ENCODE peak calls at places on chromosomes 5 and 9, in ten cellular contexts. One of them, this sample, is unnamed.

GRCh38 chr9:112007575-112008240 is 111.1 kb downstream of the UGCG start:
- DNase-seq in CD8-positive, alpha-beta T cell: no peak
- DNase-seq in dorsolateral prefrontal cortex: no peak
- DNase-seq in OCI-LY7: no peak
- DNase-seq in SK-N-SH: no peak
- DNase-seq in stomach: no peak
- DNase-seq in esophagus squamous epithelium: no peak
- DNase-seq in astrocyte of the cerebellum: no peak
- DNase-seq in foreskin fibroblast: no peak
- DNase-seq in brain microvascular endothelial cell: no peak
- DNase-seq in this sample: no peak

GRCh38 chr9:92385474-92385873 is 18.9 kb downstream of the OGN start:
- DNase-seq in CD8-positive, alpha-beta T cell: no peak
- DNase-seq in dorsolateral prefrontal cortex: no peak
- DNase-seq in OCI-LY7: no peak
- DNase-seq in SK-N-SH: no peak
- DNase-seq in stomach: no peak
- DNase-seq in esophagus squamous epithelium: no peak
- DNase-seq in astrocyte of the cerebellum: no peak
- DNase-seq in foreskin fibroblast: no peak
- DNase-seq in brain microvascular endothelial cell: no peak
- DNase-seq in this sample: no peak

GRCh38 chr5:77957081-77957480 is 180.9 kb upstream of the TBCA start:
- DNase-seq in CD8-positive, alpha-beta T cell: no peak
- DNase-seq in dorsolateral prefrontal cortex: no peak
- DNase-seq in OCI-LY7: no peak
- DNase-seq in SK-N-SH: no peak
- DNase-seq in stomach: no peak
- DNase-seq in esophagus squamous epithelium: no peak
- DNase-seq in astrocyte of the cerebellum: no peak
- DNase-seq in foreskin fibroblast: no peak
- DNase-seq in brain microvascular endothelial cell: no peak
- DNase-seq in this sample: no peak

GRCh38 chr5:103973669-103974068 is 411.1 kb upstream of the NUDT12 start:
- DNase-seq in CD8-positive, alpha-beta T cell: no peak
- DNase-seq in dorsolateral prefrontal cortex: no peak
- DNase-seq in OCI-LY7: no peak
- DNase-seq in SK-N-SH: no peak
- DNase-seq in stomach: no peak
- DNase-seq in esophagus squamous epithelium: no peak
- DNase-seq in astrocyte of the cerebellum: no peak
- DNase-seq in foreskin fibroblast: no peak
- DNase-seq in brain microvascular endothelial cell: no peak
- DNase-seq in this sample: no peak

GRCh38 chr5:136560111-136560510 is 194.8 kb upstream of the TRPC7 start:
- DNase-seq in CD8-positive, alpha-beta T cell: no peak
- DNase-seq in dorsolateral prefrontal cortex: no peak
- DNase-seq in OCI-LY7: no peak
- DNase-seq in SK-N-SH: no peak
- DNase-seq in stomach: no peak
- DNase-seq in esophagus squamous epithelium: no peak
- DNase-seq in astrocyte of the cerebellum: no peak
- DNase-seq in foreskin fibroblast: no peak
- DNase-seq in brain microvascular endothelial cell: no peak
- DNase-seq in this sample: no peak

GRCh38 chr9:35193762-35194161 is 32.0 kb downstream of the UNC13B start:
- DNase-seq in CD8-positive, alpha-beta T cell: no peak
- DNase-seq in dorsolateral prefrontal cortex: no peak
- DNase-seq in OCI-LY7: peak
- DNase-seq in SK-N-SH: no peak
- DNase-seq in stomach: no peak
- DNase-seq in esophagus squamous epithelium: no peak
- DNase-seq in astrocyte of the cerebellum: no peak
- DNase-seq in foreskin fibroblast: peak
- DNase-seq in brain microvascular endothelial cell: no peak
- DNase-seq in this sample: no peak

GRCh38 chr5:10162468-10162867 is 87.2 kb downstream of the ATPSCKMT start:
- DNase-seq in CD8-positive, alpha-beta T cell: no peak
- DNase-seq in dorsolateral prefrontal cortex: no peak
- DNase-seq in OCI-LY7: no peak
- DNase-seq in SK-N-SH: no peak
- DNase-seq in stomach: no peak
- DNase-seq in esophagus squamous epithelium: no peak
- DNase-seq in astrocyte of the cerebellum: no peak
- DNase-seq in foreskin fibroblast: no peak
- DNase-seq in brain microvascular endothelial cell: no peak
- DNase-seq in this sample: no peak

GRCh38 chr5:958701-959571 is 49.7 kb upstream of the NKD2 start:
- DNase-seq in CD8-positive, alpha-beta T cell: no peak
- DNase-seq in dorsolateral prefrontal cortex: no peak
- DNase-seq in OCI-LY7: no peak
- DNase-seq in SK-N-SH: peak
- DNase-seq in stomach: peak
- DNase-seq in esophagus squamous epithelium: no peak
- DNase-seq in astrocyte of the cerebellum: peak
- DNase-seq in foreskin fibroblast: peak
- DNase-seq in brain microvascular endothelial cell: no peak
- DNase-seq in this sample: no peak

GRCh38 chr9:137610944-137611343 is 5.5 kb downstream of the ARRDC1 start:
- DNase-seq in CD8-positive, alpha-beta T cell: no peak
- DNase-seq in dorsolateral prefrontal cortex: no peak
- DNase-seq in OCI-LY7: no peak
- DNase-seq in SK-N-SH: no peak
- DNase-seq in stomach: no peak
- DNase-seq in esophagus squamous epithelium: no peak
- DNase-seq in astrocyte of the cerebellum: no peak
- DNase-seq in foreskin fibroblast: peak
- DNase-seq in brain microvascular endothelial cell: no peak
- DNase-seq in this sample: no peak

GRCh38 chr5:61964199-61964598 is 341.8 kb upstream of the KIF2A start:
- DNase-seq in CD8-positive, alpha-beta T cell: no peak
- DNase-seq in dorsolateral prefrontal cortex: no peak
- DNase-seq in OCI-LY7: no peak
- DNase-seq in SK-N-SH: no peak
- DNase-seq in stomach: no peak
- DNase-seq in esophagus squamous epithelium: no peak
- DNase-seq in astrocyte of the cerebellum: peak
- DNase-seq in foreskin fibroblast: peak
- DNase-seq in brain microvascular endothelial cell: peak
- DNase-seq in this sample: peak

GRCh38 chr5:120527251-120527650 is 63.2 kb downstream of the PRR16 start:
- DNase-seq in CD8-positive, alpha-beta T cell: no peak
- DNase-seq in dorsolateral prefrontal cortex: no peak
- DNase-seq in OCI-LY7: no peak
- DNase-seq in SK-N-SH: no peak
- DNase-seq in stomach: no peak
- DNase-seq in esophagus squamous epithelium: no peak
- DNase-seq in astrocyte of the cerebellum: no peak
- DNase-seq in foreskin fibroblast: no peak
- DNase-seq in brain microvascular endothelial cell: no peak
- DNase-seq in this sample: no peak

GRCh38 chr5:131460867-131461572 is 174.0 kb downstream of the RAPGEF6 start:
- DNase-seq in CD8-positive, alpha-beta T cell: no peak
- DNase-seq in dorsolateral prefrontal cortex: no peak
- DNase-seq in OCI-LY7: no peak
- DNase-seq in SK-N-SH: peak
- DNase-seq in stomach: no peak
- DNase-seq in esophagus squamous epithelium: no peak
- DNase-seq in astrocyte of the cerebellum: no peak
- DNase-seq in foreskin fibroblast: no peak
- DNase-seq in brain microvascular endothelial cell: peak
- DNase-seq in this sample: no peak

GRCh38 chr5:21791304-21791703 is 1061.8 kb downstream of the CDH12 start:
- DNase-seq in CD8-positive, alpha-beta T cell: no peak
- DNase-seq in dorsolateral prefrontal cortex: no peak
- DNase-seq in OCI-LY7: no peak
- DNase-seq in SK-N-SH: no peak
- DNase-seq in stomach: no peak
- DNase-seq in esophagus squamous epithelium: no peak
- DNase-seq in astrocyte of the cerebellum: no peak
- DNase-seq in foreskin fibroblast: no peak
- DNase-seq in brain microvascular endothelial cell: no peak
- DNase-seq in this sample: no peak

DNA sequence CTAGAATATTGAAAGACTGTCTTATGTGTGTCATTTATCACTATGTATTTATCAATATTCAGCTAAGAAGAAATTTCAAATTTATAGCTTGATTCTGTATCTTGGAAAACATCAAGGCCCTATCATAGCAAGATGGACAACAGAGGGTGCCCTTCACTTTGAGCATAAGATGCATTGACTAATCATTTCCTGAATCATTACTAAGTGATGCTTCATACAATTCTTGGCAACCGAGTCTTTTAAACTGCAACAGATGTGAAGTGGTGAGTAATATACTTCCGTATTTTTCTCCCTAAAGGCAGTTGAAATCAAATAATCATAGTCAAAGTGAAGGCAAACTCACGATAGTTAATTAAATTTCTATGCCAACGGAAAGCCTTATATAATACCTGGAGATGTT is 318.6 kb upstream of the RGMB start:
- DNase-seq in CD8-positive, alpha-beta T cell: no peak
- DNase-seq in dorsolateral prefrontal cortex: no peak
- DNase-seq in OCI-LY7: no peak
- DNase-seq in SK-N-SH: no peak
- DNase-seq in stomach: no peak
- DNase-seq in esophagus squamous epithelium: no peak
- DNase-seq in astrocyte of the cerebellum: peak
- DNase-seq in foreskin fibroblast: peak
- DNase-seq in brain microvascular endothelial cell: peak
- DNase-seq in this sample: peak
- TF ChIP-seq CTCF in CD8-positive, alpha-beta T cell: no peak
- TF ChIP-seq CTCF in dorsolateral prefrontal cortex: no peak
- TF ChIP-seq CTCF in OCI-LY7: no peak
- TF ChIP-seq CTCF in SK-N-SH: peak
- TF ChIP-seq CTCF in stomach: peak
- TF ChIP-seq CTCF in esophagus squamous epithelium: no peak
- TF ChIP-seq CTCF in astrocyte of the cerebellum: peak
- TF ChIP-seq CTCF in foreskin fibroblast: peak
- TF ChIP-seq CTCF in brain microvascular endothelial cell: peak
- TF ChIP-seq CTCF in this sample: peak

GRCh38 chr9:89661956-89662717 is 57.3 kb downstream of the GADD45G start:
- DNase-seq in CD8-positive, alpha-beta T cell: no peak
- DNase-seq in dorsolateral prefrontal cortex: peak
- DNase-seq in OCI-LY7: no peak
- DNase-seq in SK-N-SH: peak
- DNase-seq in stomach: peak
- DNase-seq in esophagus squamous epithelium: no peak
- DNase-seq in astrocyte of the cerebellum: peak
- DNase-seq in foreskin fibroblast: peak
- DNase-seq in brain microvascular endothelial cell: peak
- DNase-seq in this sample: peak
- H3K4me3 ChIP-seq in CD8-positive, alpha-beta T cell: no peak
- H3K4me3 ChIP-seq in dorsolateral prefrontal cortex: peak
- H3K4me3 ChIP-seq in OCI-LY7: no peak
- H3K4me3 ChIP-seq in SK-N-SH: peak
- H3K4me3 ChIP-seq in stomach: peak
- H3K4me3 ChIP-seq in esophagus squamous epithelium: no peak
- H3K4me3 ChIP-seq in astrocyte of the cerebellum: peak
- H3K4me3 ChIP-seq in foreskin fibroblast: peak
- H3K4me3 ChIP-seq in brain microvascular endothelial cell: peak
- H3K4me3 ChIP-seq in this sample: no peak

DNA sequence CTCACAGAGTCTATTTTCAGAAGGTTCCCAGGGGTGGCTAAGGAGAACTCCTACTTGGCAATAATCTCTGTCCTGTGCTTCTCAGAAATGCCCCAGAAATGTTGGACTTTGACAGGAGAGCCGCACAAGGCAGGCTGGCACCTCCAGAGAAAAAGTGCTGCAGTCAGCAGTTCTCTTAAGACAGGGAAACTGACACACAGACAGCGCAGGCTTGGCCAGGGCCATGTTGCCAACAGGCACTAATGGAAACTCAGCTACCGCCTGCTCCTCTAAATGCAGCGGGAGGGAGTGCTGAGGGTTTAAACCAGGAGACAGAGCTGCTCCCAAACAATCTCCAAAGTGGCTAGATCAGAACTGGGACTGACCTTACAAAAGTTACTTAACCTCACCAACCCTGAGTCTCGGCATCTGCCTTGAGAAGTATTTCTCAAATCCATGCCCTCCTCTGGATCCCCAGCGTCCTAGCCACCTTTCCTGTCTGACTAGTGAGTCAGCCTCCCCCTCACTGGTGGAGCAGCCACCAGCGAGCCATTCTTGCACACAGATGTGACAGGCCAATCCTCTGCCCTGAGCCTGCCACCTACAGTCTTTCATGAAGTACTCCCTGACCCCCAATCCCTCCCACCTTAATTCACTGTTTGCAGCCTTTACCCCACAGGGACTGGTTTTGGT is 186.4 kb downstream of the CDK5RAP2 start:
- DNase-seq in CD8-positive, alpha-beta T cell: no peak
- DNase-seq in dorsolateral prefrontal cortex: no peak
- DNase-seq in OCI-LY7: no peak
- DNase-seq in SK-N-SH: no peak
- DNase-seq in stomach: no peak
- DNase-seq in esophagus squamous epithelium: no peak
- DNase-seq in astrocyte of the cerebellum: no peak
- DNase-seq in foreskin fibroblast: peak
- DNase-seq in brain microvascular endothelial cell: no peak
- DNase-seq in this sample: peak
- TF ChIP-seq CTCF in CD8-positive, alpha-beta T cell: no peak
- TF ChIP-seq CTCF in dorsolateral prefrontal cortex: no peak
- TF ChIP-seq CTCF in OCI-LY7: no peak
- TF ChIP-seq CTCF in SK-N-SH: no peak
- TF ChIP-seq CTCF in stomach: no peak
- TF ChIP-seq CTCF in esophagus squamous epithelium: no peak
- TF ChIP-seq CTCF in astrocyte of the cerebellum: no peak
- TF ChIP-seq CTCF in foreskin fibroblast: no peak
- TF ChIP-seq CTCF in brain microvascular endothelial cell: peak
- TF ChIP-seq CTCF in this sample: no peak

GRCh38 chr5:115241881-115242642 is 20.6 kb downstream of the PGGT1B start:
- DNase-seq in CD8-positive, alpha-beta T cell: no peak
- DNase-seq in dorsolateral prefrontal cortex: no peak
- DNase-seq in OCI-LY7: no peak
- DNase-seq in SK-N-SH: no peak
- DNase-seq in stomach: no peak
- DNase-seq in esophagus squamous epithelium: no peak
- DNase-seq in astrocyte of the cerebellum: no peak
- DNase-seq in foreskin fibroblast: no peak
- DNase-seq in brain microvascular endothelial cell: no peak
- DNase-seq in this sample: peak

GRCh38 chr5:115236599-115236998 is 26.1 kb downstream of the PGGT1B start:
- DNase-seq in CD8-positive, alpha-beta T cell: no peak
- DNase-seq in dorsolateral prefrontal cortex: no peak
- DNase-seq in OCI-LY7: no peak
- DNase-seq in SK-N-SH: no peak
- DNase-seq in stomach: no peak
- DNase-seq in esophagus squamous epithelium: no peak
- DNase-seq in astrocyte of the cerebellum: no peak
- DNase-seq in foreskin fibroblast: no peak
- DNase-seq in brain microvascular endothelial cell: no peak
- DNase-seq in this sample: no peak

DNA sequence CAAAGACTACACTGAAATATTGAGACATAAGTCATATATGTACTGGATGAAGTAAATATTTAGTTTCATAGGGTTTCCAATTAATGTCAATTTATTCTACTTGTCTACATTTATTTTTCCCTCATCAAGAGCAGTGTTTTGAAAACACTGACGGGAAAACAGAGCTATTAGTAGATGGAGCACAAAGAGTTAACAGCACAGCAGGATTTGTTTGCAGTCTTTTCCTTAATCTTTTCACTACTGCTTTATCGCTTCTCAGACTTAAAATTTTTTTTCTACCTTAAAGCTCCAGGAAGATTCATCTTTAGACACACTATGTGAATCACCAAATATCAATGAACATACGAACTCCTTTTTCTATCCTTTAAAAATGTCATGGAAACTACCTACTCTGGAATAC is 25.6 kb downstream of the PGGT1B start:
- DNase-seq in CD8-positive, alpha-beta T cell: no peak
- DNase-seq in dorsolateral prefrontal cortex: no peak
- DNase-seq in OCI-LY7: no peak
- DNase-seq in SK-N-SH: no peak
- DNase-seq in stomach: no peak
- DNase-seq in esophagus squamous epithelium: no peak
- DNase-seq in astrocyte of the cerebellum: no peak
- DNase-seq in foreskin fibroblast: no peak
- DNase-seq in brain microvascular endothelial cell: no peak
- DNase-seq in this sample: no peak
- H3K4me3 ChIP-seq in CD8-positive, alpha-beta T cell: no peak
- H3K4me3 ChIP-seq in dorsolateral prefrontal cortex: no peak
- H3K4me3 ChIP-seq in OCI-LY7: no peak
- H3K4me3 ChIP-seq in SK-N-SH: no peak
- H3K4me3 ChIP-seq in stomach: no peak
- H3K4me3 ChIP-seq in esophagus squamous epithelium: no peak
- H3K4me3 ChIP-seq in astrocyte of the cerebellum: no peak
- H3K4me3 ChIP-seq in foreskin fibroblast: no peak
- H3K4me3 ChIP-seq in brain microvascular endothelial cell: no peak
- H3K4me3 ChIP-seq in this sample: no peak